ENCODE peak calls at places on chromosomes 2 and 18, in ten cellular contexts. F is CD4-positive, alpha-beta memory T cell; M is psoas muscle; W is left ventricle myocardium inferior; C is coronary artery; K is PC-3; B is fibroblast of lung; X is SK-N-SH; V is dorsolateral prefrontal cortex; G is breast epithelium. L is an unnamed sample.

GRCh38 chr2:189854956-189855355 is 70.7 kb downstream of the PMS1 start:
- DNase-seq in F (no peak), M (no peak), W (no peak), C (no peak), K (no peak), B (peak; percentile 44), X (no peak), V (no peak), G (no peak), L (no peak)

GRCh38 chr2:97913846-97914245 is 81.9 kb downstream of the TMEM131 start:
- DNase-seq in F (no peak), M (no peak), W (no peak), C (no peak), K (no peak), B (no peak), X (no peak), V (no peak), G (no peak), L (no peak)

GRCh38 chr2:6639870-6640639 is 225.7 kb downstream of the CMPK2 start:
- DNase-seq in F (no peak), M (no peak), W (no peak), C (no peak), K (no peak), B (no peak), X (no peak), V (no peak), G (no peak), L (no peak)

GRCh38 chr2:71951067-71951436 is 196.6 kb downstream of the CYP26B1 start:
- DNase-seq in F (no peak), M (no peak), W (no peak), C (no peak), K (no peak), B (no peak), X (no peak), V (no peak), G (no peak), L (no peak)

GRCh38 chr2:173982918-173983317 is 17.7 kb upstream of the SP3 start:
- DNase-seq in F (no peak), M (no peak), W (no peak), C (no peak), K (no peak), B (peak; percentile 69), X (no peak), V (peak; percentile 65), G (peak; percentile 79), L (no peak)

GRCh38 chr2:777051-777450 is 99.8 kb upstream of the TMEM18 start:
- DNase-seq in F (no peak), M (no peak), W (no peak), C (no peak), K (no peak), B (no peak), X (no peak), V (no peak), G (no peak), L (no peak)

GRCh38 chr2:126325202-126325601 is 330.8 kb upstream of the GYPC start:
- DNase-seq in F (no peak), M (no peak), W (no peak), C (no peak), K (no peak), B (no peak), X (no peak), V (no peak), G (no peak), L (no peak)

GRCh38 chr2:201964631-201965206 is 68.9 kb upstream of the FZD7 start:
- DNase-seq in F (peak; percentile 55), M (no peak), W (no peak), C (no peak), K (no peak), B (peak; percentile 68), X (no peak), V (no peak), G (no peak), L (no peak)

GRCh38 chr2:30428827-30429461 is 18.1 kb upstream of the LCLAT1 start:
- DNase-seq in F (no peak), M (no peak), W (no peak), C (no peak), K (no peak), B (no peak), X (no peak), V (no peak), G (no peak), L (no peak)

GRCh38 chr2:112767693-112768380 is 3.4 kb upstream of the CKAP2L start:
- DNase-seq in F (peak; percentile 30), M (no peak), W (no peak), C (no peak), K (no peak), B (no peak), X (no peak), V (no peak), G (no peak), L (no peak)

GRCh38 chr2:165274698-165275097 is 35.5 kb downstream of the SCN2A start:
- DNase-seq in F (no peak), M (peak; percentile 78), W (peak; percentile 78), C (peak; percentile 85), K (no peak), B (peak; percentile 22), X (no peak), V (peak; percentile 38), G (peak; percentile 73), L (peak; percentile 83)

GRCh38 chr2:55107428-55107827 is 57.2 kb upstream of the RTN4 start:
- DNase-seq in F (no peak), M (no peak), W (no peak), C (no peak), K (no peak), B (peak; percentile 71), X (peak; percentile 33), V (no peak), G (no peak), L (no peak)

GRCh38 chr2:216618785-216619184 is 14.4 kb upstream of the IGFBP2 start:
- DNase-seq in F (no peak), M (no peak), W (no peak), C (no peak), K (no peak), B (no peak), X (no peak), V (no peak), G (no peak), L (no peak)
- H3K4me3 ChIP-seq in F (no peak overlapping the region), M (no peak overlapping the region), W (no peak overlapping the region), C (no peak overlapping the region), K (no peak overlapping the region), B (no peak overlapping the region), X (no peak overlapping the region), V (no peak overlapping the region), G (no peak overlapping the region), L (no peak overlapping the region)

GRCh38 chr2:99183025-99183424 is 2.0 kb downstream of the MRPL30 start:
- DNase-seq in F (no peak), M (no peak), W (no peak), C (no peak), K (peak; percentile 72), B (no peak), X (no peak), V (no peak), G (no peak), L (no peak)
- H3K27ac ChIP-seq in F (no peak overlapping the region), M (no peak overlapping the region), W (no peak overlapping the region), C (no peak overlapping the region), K (no peak overlapping the region), B (no peak overlapping the region), X (no peak overlapping the region), V (no peak overlapping the region), G (no peak overlapping the region), L (no peak overlapping the region)

DNA sequence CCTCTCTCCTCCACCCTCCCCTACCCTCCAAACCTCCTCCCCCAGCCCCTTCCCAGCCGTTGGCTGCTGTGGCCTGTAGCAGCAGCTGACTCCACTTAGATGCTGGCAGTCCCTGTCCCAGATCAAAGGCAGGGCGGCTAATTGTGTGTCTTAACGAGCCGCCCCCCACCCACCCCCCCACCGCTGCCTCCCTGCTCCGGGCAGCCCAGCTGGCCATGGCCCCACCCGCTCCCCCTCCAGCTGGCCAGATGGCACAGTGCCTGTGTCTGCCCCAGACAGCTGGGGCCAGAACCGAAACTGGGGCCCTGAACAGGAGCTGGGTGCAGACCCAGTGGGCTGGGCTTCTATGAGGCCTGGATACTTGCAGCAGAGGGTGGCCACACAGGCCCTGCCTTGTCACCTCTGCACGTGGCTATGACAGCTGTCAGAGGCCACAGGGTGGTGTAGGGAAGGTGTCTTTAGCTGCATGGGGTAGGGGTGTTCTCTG is 5.9 kb downstream of the WNT10A start:
- DNase-seq in F (no peak), M (no peak), W (no peak), C (no peak), K (no peak), B (no peak), X (peak; percentile 92), V (no peak), G (no peak), L (no peak)
- H3K4me3 ChIP-seq in F (no peak overlapping the region), M (no peak overlapping the region), W (no peak overlapping the region), C (no peak overlapping the region), K (no peak overlapping the region), B (no peak overlapping the region), X (no peak overlapping the region), V (no peak overlapping the region), G (no peak overlapping the region), L (no peak overlapping the region)

GRCh38 chr18:77014538-77014937 is 118.0 kb downstream of the MBP start:
- DNase-seq in F (no peak), M (peak; percentile 83), W (peak; percentile 58), C (no peak), K (no peak), B (no peak), X (no peak), V (peak; percentile 13), G (no peak), L (no peak)

GRCh38 chr18:77016936-77017335 is 115.6 kb downstream of the MBP start:
- DNase-seq in F (no peak), M (no peak), W (no peak), C (no peak), K (no peak), B (no peak), X (no peak), V (peak; percentile 93), G (no peak), L (no peak)

GRCh38 chr18:77015176-77015575 is 117.4 kb downstream of the MBP start:
- DNase-seq in F (no peak), M (no peak), W (no peak), C (no peak), K (no peak), B (no peak), X (no peak), V (no peak), G (no peak), L (no peak)

GRCh38 chr18:77017355-77017754 is 115.2 kb downstream of the MBP start:
- DNase-seq in F (no peak), M (no peak), W (no peak), C (no peak), K (no peak), B (no peak), X (no peak), V (no peak), G (no peak), L (no peak)

DNA sequence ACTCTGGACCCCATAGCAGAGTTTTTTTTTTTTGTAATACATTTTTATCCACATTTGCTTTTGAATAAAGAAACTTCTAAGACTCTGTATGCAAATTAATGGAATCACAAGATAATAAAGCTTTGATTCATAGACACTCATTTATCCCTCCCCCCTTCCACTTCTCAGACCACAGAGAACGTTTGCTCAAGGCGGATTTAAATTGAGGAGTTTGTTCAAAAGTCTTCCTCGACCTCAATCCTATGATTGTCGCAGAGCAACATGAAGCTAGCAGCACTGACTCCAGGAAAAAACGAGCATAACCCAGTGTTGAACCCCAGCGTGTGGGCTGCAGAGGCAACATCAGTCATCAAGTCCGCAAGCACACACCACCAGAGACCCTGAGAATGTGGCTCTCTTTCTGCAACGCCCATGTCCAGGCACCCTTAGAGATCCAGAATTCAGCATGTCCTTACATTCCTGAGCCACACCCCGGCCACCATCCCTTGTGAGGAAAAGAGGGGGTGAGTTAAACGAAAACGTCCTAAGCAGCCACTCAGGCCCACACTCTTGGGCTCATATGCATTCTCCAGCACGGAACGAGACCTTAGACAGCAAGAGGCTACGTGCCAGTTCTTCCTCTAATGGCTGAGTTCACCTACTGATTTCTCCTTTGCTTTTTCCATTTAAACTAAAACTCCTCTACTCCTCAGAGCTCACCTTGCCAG is 116.3 kb downstream of the MBP start:
- DNase-seq in F (no peak), M (no peak), W (no peak), C (no peak), K (no peak), B (no peak), X (no peak), V (peak; percentile 26), G (no peak), L (no peak)
- H3K27ac ChIP-seq in F (no peak overlapping the region), M (no peak overlapping the region), W (no peak overlapping the region), C (no peak overlapping the region), K (no peak overlapping the region), B (no peak overlapping the region), X (no peak overlapping the region), V (peak overlapping the region; percentile 99), G (no peak overlapping the region), L (no peak overlapping the region)

L was measured in ascending aorta.